ENCODE peak calls at places on chromosomes 11 and 22, in five cellular contexts. N is GM23338, H is pancreas, G is A549, Q is cardiac fibroblast. O is an unnamed sample.

GRCh38 chr11:65479184-65480145 is 19.4 kb upstream of the MALAT1 start:
- DNase-seq in N (peak; percentile 83), Q (peak; percentile 95), H (peak; percentile 50), G (peak; percentile 56), O (no peak)

GRCh38 chr11:130478204-130478701 is 29.8 kb downstream of the ADAMTS15 start:
- DNase-seq in H (peak; percentile 48), Q (peak; percentile 97), G (peak; percentile 71), N (no peak), O (peak; percentile 7)

GRCh38 chr11:19445771-19446170 is 205.0 kb upstream of the E2F8 start:
- DNase-seq in Q (no peak), G (no peak), H (no peak), N (no peak), O (no peak)

GRCh38 chr22:49961601-49962011 is 1.0 kb downstream of the PIM3 start:
- DNase-seq in H (peak; percentile 69), Q (no peak), N (peak; percentile 51), G (no peak), O (no peak)

GRCh38 chr11:1777737-1778136 is 14.0 kb upstream of the CTSD start:
- DNase-seq in N (no peak), Q (no peak), G (no peak), H (no peak), O (no peak)

GRCh38 chr11:797300-798092 is 585 bp downstream of the SLC25A22 start:
- DNase-seq in Q (peak; percentile 82), H (peak; percentile 75), N (peak; percentile 76), G (peak; percentile 80), O (peak; percentile 91)

GRCh38 chr11:63595296-63595695 is 18.9 kb downstream of the PLAAT3 start:
- DNase-seq in H (no peak), G (no peak), Q (no peak), N (no peak), O (no peak)

GRCh38 chr11:121463689-121464335 is 11.0 kb upstream of the SORL1-AS1 start:
- DNase-seq in N (no peak), H (no peak), Q (no peak), G (no peak), O (no peak)

GRCh38 chr11:124829986-124830385 is 29.8 kb upstream of the MSANTD2 start:
- DNase-seq in H (no peak), N (no peak), G (no peak), Q (peak; percentile 36), O (no peak)

GRCh38 chr11:69537855-69538640 is 56.6 kb downstream of the LINC01488 start:
- DNase-seq in H (no peak), Q (no peak), N (no peak), G (no peak), O (no peak)

GRCh38 chr22:50665212-50665611 is 7.4 kb upstream of the SHANK3 start:
- DNase-seq in N (no peak), H (no peak), Q (no peak), G (no peak), O (no peak)

GRCh38 chr11:107157809-107158187 is 139.5 kb upstream of the GUCY1A2 start:
- DNase-seq in G (no peak), Q (no peak), H (no peak), N (no peak), O (no peak)

GRCh38 chr22:50521710-50522109 is 3.7 kb downstream of the SCO2 start:
- DNase-seq in G (no peak), H (no peak), N (no peak), Q (no peak), O (no peak)

GRCh38 chr11:118998822-118999221 is 884 bp downstream of the CENATAC start:
- DNase-seq in G (peak; percentile 38), Q (peak; percentile 63), H (no peak), N (peak; percentile 72), O (no peak)

GRCh38 chr11:119000906-119001305 is 3.0 kb downstream of the CENATAC start:
- DNase-seq in H (no peak), G (no peak), N (no peak), Q (no peak), O (no peak)

GRCh38 chr11:118998388-118998717 is 415 bp downstream of the CENATAC start:
- DNase-seq in Q (no peak), N (peak; percentile 49), G (no peak), H (no peak), O (no peak)

GRCh38 chr11:118997627-118998387 is at the start of gene CENATAC:
- DNase-seq in H (peak; percentile 95), N (peak; percentile 97), G (peak; percentile 92), Q (peak; percentile 90), O (peak; percentile 99)

GRCh38 chr11:118996926-118997626 is 862 bp upstream of the CENATAC start:
- DNase-seq in G (peak; percentile 65), Q (no peak), H (no peak), N (peak; percentile 63), O (peak; percentile 76)
- TF ChIP-seq CTCF in G (no peak), Q (peak; percentile 38), H (no peak), N (peak; percentile 37), O (no peak)

GRCh38 chr11:102807921-102808320 is 10.0 kb upstream of the MMP1 start:
- DNase-seq in G (peak; percentile 33), Q (no peak), H (no peak), N (peak; percentile 95), O (peak; percentile 8)
- TF ChIP-seq CTCF in G (peak; percentile 47), Q (peak; percentile 41), H (no peak), N (peak; percentile 53), O (no peak)

GRCh38 chr22:34105461-34106062 is 185.3 kb upstream of the LARGE1 start:
- DNase-seq in H (peak; percentile 56), Q (peak; percentile 1), G (peak; percentile 2), N (peak; percentile 88), O (peak; percentile 25)
- TF ChIP-seq CTCF in H (peak; percentile 43), Q (no peak), G (no peak), N (peak; percentile 76), O (no peak)

GRCh38 chr11:6440906-6441358 is at the start of gene HPX:
- DNase-seq in N (no peak), G (no peak), Q (no peak), H (no peak), O (no peak)

GRCh38 chr11:6438979-6439571 is 1.7 kb downstream of the HPX start:
- DNase-seq in G (peak; percentile 65), Q (peak; percentile 75), N (peak; percentile 84), H (peak; percentile 39), O (no peak)

GRCh38 chr11:6433998-6434650 is 6.7 kb downstream of the HPX start:
- DNase-seq in N (no peak), Q (no peak), H (no peak), G (no peak), O (no peak)

GRCh38 chr11:6437423-6437822 is 3.4 kb downstream of the HPX start:
- DNase-seq in N (no peak), G (no peak), H (no peak), Q (no peak), O (no peak)

DNA sequence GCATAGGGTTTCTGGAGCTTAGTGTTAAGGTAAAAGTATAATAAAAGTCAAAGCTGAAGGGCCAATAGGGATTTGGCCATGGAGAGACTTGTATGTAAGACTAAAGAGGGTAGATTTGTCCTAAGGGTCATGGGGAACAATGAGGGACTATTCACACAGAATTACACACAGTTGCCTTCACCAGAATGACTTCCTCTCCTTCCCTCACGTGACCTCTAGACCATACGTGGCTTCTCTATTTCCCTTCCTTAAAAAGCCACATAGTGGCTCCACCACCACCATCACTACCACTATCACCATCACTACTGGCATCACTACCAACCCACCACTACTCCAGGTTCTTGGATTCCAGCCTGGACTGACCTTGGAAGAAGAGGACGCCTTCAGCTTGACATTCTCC is 2.8 kb downstream of the HPX start:
- DNase-seq in G (no peak), Q (no peak), H (no peak), N (no peak), O (no peak)
- TF ChIP-seq CTCF in G (no peak), Q (no peak), H (no peak), N (no peak), O (no peak)

DNA sequence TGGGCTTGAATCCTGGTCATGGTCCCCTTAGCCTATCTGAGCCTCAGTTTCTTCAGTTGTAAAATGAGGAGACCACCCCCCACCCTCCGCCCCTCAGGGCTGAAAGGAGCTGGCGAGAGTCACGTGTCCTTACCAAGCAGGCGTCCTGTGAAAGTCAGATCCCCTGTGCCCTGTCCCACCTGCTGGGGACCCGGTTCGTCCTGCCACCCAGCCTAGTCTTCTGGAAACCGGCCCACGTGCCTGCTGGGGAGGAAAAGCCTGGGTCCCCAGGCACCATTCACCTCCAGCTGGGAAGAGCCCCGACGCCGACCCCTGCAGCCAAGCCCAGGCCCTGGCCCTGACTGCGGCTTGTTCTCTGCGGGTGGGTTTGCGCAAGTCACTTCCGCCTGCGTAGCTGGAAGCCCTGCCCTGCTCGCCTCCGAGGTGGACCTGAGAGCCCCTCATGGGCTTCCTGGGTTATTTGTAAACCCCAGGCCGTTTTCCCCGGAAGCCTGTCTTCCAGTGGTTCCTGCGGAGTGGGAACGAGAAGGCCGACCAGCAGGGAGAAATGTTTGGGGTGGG is 679 bp upstream of the SSH3 start:
- DNase-seq in Q (peak; percentile 48), N (peak; percentile 85), G (no peak), H (peak; percentile 63), O (no peak)
- TF ChIP-seq CTCF in Q (no peak), N (no peak), G (no peak), H (no peak), O (no peak)

GRCh38 chr11:123061403-123062157 is at the start of gene HSPA8:
- DNase-seq in N (peak; percentile 38), H (peak; percentile 76), Q (peak; percentile 70), G (no peak), O (no peak)

GRCh38 chr11:123062892-123063395 is 1.0 kb upstream of the HSPA8 start:
- DNase-seq in G (no peak), H (no peak), Q (peak; percentile 64), N (peak; percentile 64), O (no peak)

GRCh38 chr11:123060265-123061000 is 1.5 kb downstream of the HSPA8 start:
- DNase-seq in Q (no peak), H (no peak), N (no peak), G (no peak), O (no peak)

GRCh38 chr11:123063396-123064267 is 1.7 kb upstream of the HSPA8 start:
- DNase-seq in Q (peak; percentile 71), N (peak; percentile 32), H (no peak), G (no peak), O (no peak)

DNA sequence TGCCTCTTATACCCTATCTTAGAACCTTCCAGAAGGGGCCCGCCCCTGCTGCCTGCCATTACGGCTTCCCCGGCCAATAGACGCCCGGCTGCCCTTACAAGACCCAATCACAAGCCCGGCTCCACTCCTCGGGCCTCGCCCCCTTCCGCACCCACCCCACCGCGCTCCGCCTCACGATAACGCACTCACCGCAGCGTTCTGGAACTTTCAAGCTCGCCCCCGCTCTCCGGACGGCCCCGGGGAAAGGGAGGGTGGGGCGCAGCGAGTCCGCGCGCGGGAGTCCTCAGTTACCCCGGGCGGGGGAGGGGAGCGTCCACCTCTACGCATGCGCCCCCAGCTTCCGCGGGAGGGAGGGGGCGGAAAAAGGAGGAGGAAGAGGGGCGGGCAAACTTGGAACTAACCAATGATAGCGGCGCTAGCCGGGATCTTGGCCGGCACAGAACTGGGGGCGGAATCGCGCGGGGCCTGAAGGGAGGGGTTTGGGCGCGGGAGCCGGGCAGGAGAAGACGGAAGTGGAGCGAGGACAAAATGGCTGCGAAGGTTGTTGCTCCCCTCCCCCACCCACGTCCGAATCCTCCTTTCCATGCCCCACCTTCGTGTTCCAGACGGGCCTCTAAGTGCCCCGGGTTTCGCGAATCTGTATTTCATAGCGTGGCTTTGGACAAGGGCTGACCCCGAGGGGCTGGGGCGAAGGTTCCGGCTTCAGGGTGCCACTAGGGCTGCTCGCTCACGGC is 389 bp upstream of the HSPA8 start:
- DNase-seq in Q (peak; percentile 100), N (peak; percentile 99), H (peak; percentile 98), G (peak; percentile 76), O (peak; percentile 92)
- TF ChIP-seq CTCF in Q (no peak), N (no peak), H (no peak), G (no peak), O (no peak)